ENCODE peak calls at places on chromosomes 4 and X, in six cellular contexts. One of them, this sample, is unnamed.

GRCh38 chrX:136209016-136209738 is 42.0 kb downstream of the MAP7D3 start:
- DNase-seq in aorta: peak; percentile 71
- DNase-seq in pancreas: no peak
- DNase-seq in cardiac muscle cell: peak; percentile 71
- DNase-seq in psoas muscle: peak; percentile 57
- DNase-seq in trophoblast cell: peak; percentile 65
- DNase-seq in this sample: no peak

GRCh38 chr4:55386840-55387239 is 8.9 kb upstream of the TMEM165 start:
- DNase-seq in aorta: no peak
- DNase-seq in trophoblast cell: peak; percentile 95
- DNase-seq in psoas muscle: no peak
- DNase-seq in pancreas: peak; percentile 84
- DNase-seq in cardiac muscle cell: no peak
- DNase-seq in this sample: no peak

GRCh38 chr4:156962551-156962974 is 9.0 kb downstream of the PDGFC start:
- DNase-seq in psoas muscle: no peak
- DNase-seq in pancreas: no peak
- DNase-seq in cardiac muscle cell: peak; percentile 54
- DNase-seq in trophoblast cell: no peak
- DNase-seq in aorta: no peak
- DNase-seq in this sample: no peak

GRCh38 chrX:68997461-68997860 is 167.8 kb downstream of the PJA1 start:
- DNase-seq in pancreas: no peak
- DNase-seq in trophoblast cell: no peak
- DNase-seq in psoas muscle: no peak
- DNase-seq in cardiac muscle cell: no peak
- DNase-seq in aorta: no peak
- DNase-seq in this sample: no peak

GRCh38 chr4:21830272-21830671 is 118.3 kb downstream of the KCNIP4 start:
- DNase-seq in psoas muscle: no peak
- DNase-seq in aorta: no peak
- DNase-seq in trophoblast cell: no peak
- DNase-seq in cardiac muscle cell: no peak
- DNase-seq in pancreas: no peak
- DNase-seq in this sample: no peak

GRCh38 chr4:7045961-7046921 is 3.1 kb downstream of the TADA2B start:
- DNase-seq in pancreas: no peak
- DNase-seq in aorta: peak; percentile 34
- DNase-seq in trophoblast cell: no peak
- DNase-seq in psoas muscle: peak; percentile 40
- DNase-seq in cardiac muscle cell: no peak
- DNase-seq in this sample: no peak

GRCh38 chr4:110589297-110589696 is 33.6 kb downstream of the PITX2 start:
- DNase-seq in aorta: no peak
- DNase-seq in cardiac muscle cell: peak; percentile 16
- DNase-seq in pancreas: no peak
- DNase-seq in psoas muscle: no peak
- DNase-seq in trophoblast cell: peak; percentile 3
- DNase-seq in this sample: no peak

GRCh38 chrX:109632906-109633504 is 8.0 kb upstream of the KCNE5 start:
- DNase-seq in trophoblast cell: peak; percentile 35
- DNase-seq in cardiac muscle cell: peak; percentile 51
- DNase-seq in pancreas: no peak
- DNase-seq in psoas muscle: no peak
- DNase-seq in aorta: no peak
- DNase-seq in this sample: no peak

GRCh38 chr4:184550476-184550875 is 76.1 kb upstream of the IRF2 start:
- DNase-seq in pancreas: no peak
- DNase-seq in trophoblast cell: no peak
- DNase-seq in cardiac muscle cell: peak; percentile 42
- DNase-seq in aorta: no peak
- DNase-seq in psoas muscle: no peak
- DNase-seq in this sample: no peak

GRCh38 chrX:121216979-121217378 is 169.6 kb downstream of the GLUD2 start:
- DNase-seq in pancreas: no peak
- DNase-seq in cardiac muscle cell: no peak
- DNase-seq in psoas muscle: no peak
- DNase-seq in aorta: no peak
- DNase-seq in trophoblast cell: no peak
- DNase-seq in this sample: no peak

GRCh38 chr4:53602390-53602789 is 11.1 kb upstream of the LNX1 start:
- DNase-seq in aorta: no peak
- DNase-seq in psoas muscle: no peak
- DNase-seq in trophoblast cell: no peak
- DNase-seq in pancreas: no peak
- DNase-seq in cardiac muscle cell: no peak
- DNase-seq in this sample: no peak

GRCh38 chrX:107826286-107827136 is 845 bp downstream of the MID2 start:
- DNase-seq in pancreas: peak; percentile 30
- DNase-seq in psoas muscle: peak; percentile 47
- DNase-seq in trophoblast cell: peak; percentile 6
- DNase-seq in aorta: peak; percentile 51
- DNase-seq in cardiac muscle cell: peak; percentile 66
- DNase-seq in this sample: peak; percentile 12

GRCh38 chr4:186700746-186701145 is 22.9 kb downstream of the FAT1 start:
- DNase-seq in cardiac muscle cell: peak; percentile 86
- DNase-seq in trophoblast cell: peak; percentile 14
- DNase-seq in psoas muscle: peak; percentile 70
- DNase-seq in pancreas: no peak
- DNase-seq in aorta: peak; percentile 74
- DNase-seq in this sample: no peak

GRCh38 chr4:82820689-82821088 is 22.1 kb upstream of the SCD5 start:
- DNase-seq in cardiac muscle cell: no peak
- DNase-seq in pancreas: no peak
- DNase-seq in psoas muscle: no peak
- DNase-seq in trophoblast cell: peak; percentile 59
- DNase-seq in aorta: no peak
- DNase-seq in this sample: no peak

GRCh38 chr4:142126890-142127497 is 490.6 kb downstream of the IL15 start:
- DNase-seq in pancreas: peak; percentile 39
- DNase-seq in psoas muscle: no peak
- DNase-seq in aorta: no peak
- DNase-seq in cardiac muscle cell: peak; percentile 85
- DNase-seq in trophoblast cell: peak; percentile 88
- DNase-seq in this sample: peak; percentile 21

GRCh38 chr4:111475001-111475400 is 670.3 kb upstream of the FAM241A start:
- DNase-seq in psoas muscle: no peak
- DNase-seq in aorta: no peak
- DNase-seq in pancreas: no peak
- DNase-seq in trophoblast cell: peak; percentile 67
- DNase-seq in cardiac muscle cell: peak; percentile 49
- DNase-seq in this sample: no peak

GRCh38 chr4:40325406-40326019 is 9.6 kb upstream of the CHRNA9 start:
- DNase-seq in psoas muscle: no peak
- DNase-seq in cardiac muscle cell: peak; percentile 80
- DNase-seq in trophoblast cell: peak; percentile 86
- DNase-seq in pancreas: peak; percentile 44
- DNase-seq in aorta: no peak
- DNase-seq in this sample: peak; percentile 41

GRCh38 chr4:177444911-177445736 is 2.9 kb upstream of the AGA start:
- DNase-seq in cardiac muscle cell: no peak
- DNase-seq in trophoblast cell: peak; percentile 88
- DNase-seq in pancreas: no peak
- DNase-seq in aorta: no peak
- DNase-seq in psoas muscle: no peak
- DNase-seq in this sample: no peak

GRCh38 chr4:86247906-86248305 is 111.9 kb downstream of the MAPK10 start:
- DNase-seq in trophoblast cell: no peak
- DNase-seq in aorta: no peak
- DNase-seq in cardiac muscle cell: no peak
- DNase-seq in psoas muscle: no peak
- DNase-seq in pancreas: no peak
- DNase-seq in this sample: no peak

GRCh38 chr4:18128241-18128640 is 106.7 kb upstream of the LCORL start:
- DNase-seq in trophoblast cell: no peak
- DNase-seq in psoas muscle: no peak
- DNase-seq in aorta: no peak
- DNase-seq in pancreas: no peak
- DNase-seq in cardiac muscle cell: no peak
- DNase-seq in this sample: no peak

GRCh38 chrX:148929686-148930085 is 429.3 kb downstream of the AFF2 start:
- DNase-seq in pancreas: no peak
- DNase-seq in aorta: no peak
- DNase-seq in cardiac muscle cell: no peak
- DNase-seq in psoas muscle: no peak
- DNase-seq in trophoblast cell: no peak
- DNase-seq in this sample: no peak

GRCh38 chrX:12378263-12378662 is 240.0 kb downstream of the FRMPD4 start:
- DNase-seq in pancreas: no peak
- DNase-seq in cardiac muscle cell: no peak
- DNase-seq in trophoblast cell: no peak
- DNase-seq in psoas muscle: no peak
- DNase-seq in aorta: no peak
- DNase-seq in this sample: no peak

GRCh38 chrX:130746709-130747347 is 156.2 kb downstream of the ENOX2 start:
- DNase-seq in pancreas: no peak
- DNase-seq in aorta: no peak
- DNase-seq in cardiac muscle cell: peak; percentile 26
- DNase-seq in trophoblast cell: no peak
- DNase-seq in psoas muscle: no peak
- DNase-seq in this sample: no peak

GRCh38 chr4:107896651-107897050 is 34.7 kb upstream of the CYP2U1 start:
- DNase-seq in cardiac muscle cell: no peak
- DNase-seq in aorta: no peak
- DNase-seq in trophoblast cell: no peak
- DNase-seq in pancreas: no peak
- DNase-seq in psoas muscle: no peak
- DNase-seq in this sample: no peak

GRCh38 chr4:107894138-107894603 is 37.2 kb upstream of the CYP2U1 start:
- DNase-seq in cardiac muscle cell: no peak
- DNase-seq in pancreas: no peak
- DNase-seq in trophoblast cell: no peak
- DNase-seq in psoas muscle: no peak
- DNase-seq in aorta: no peak
- DNase-seq in this sample: no peak

GRCh38 chr4:107893171-107894137 is 37.9 kb upstream of the CYP2U1 start:
- DNase-seq in psoas muscle: no peak
- DNase-seq in aorta: no peak
- DNase-seq in cardiac muscle cell: peak; percentile 63
- DNase-seq in trophoblast cell: no peak
- DNase-seq in pancreas: no peak
- DNase-seq in this sample: no peak

GRCh38 chr4:107897823-107898222 is 33.5 kb upstream of the CYP2U1 start:
- DNase-seq in trophoblast cell: no peak
- DNase-seq in pancreas: no peak
- DNase-seq in cardiac muscle cell: no peak
- DNase-seq in psoas muscle: no peak
- DNase-seq in aorta: no peak
- DNase-seq in this sample: no peak

DNA sequence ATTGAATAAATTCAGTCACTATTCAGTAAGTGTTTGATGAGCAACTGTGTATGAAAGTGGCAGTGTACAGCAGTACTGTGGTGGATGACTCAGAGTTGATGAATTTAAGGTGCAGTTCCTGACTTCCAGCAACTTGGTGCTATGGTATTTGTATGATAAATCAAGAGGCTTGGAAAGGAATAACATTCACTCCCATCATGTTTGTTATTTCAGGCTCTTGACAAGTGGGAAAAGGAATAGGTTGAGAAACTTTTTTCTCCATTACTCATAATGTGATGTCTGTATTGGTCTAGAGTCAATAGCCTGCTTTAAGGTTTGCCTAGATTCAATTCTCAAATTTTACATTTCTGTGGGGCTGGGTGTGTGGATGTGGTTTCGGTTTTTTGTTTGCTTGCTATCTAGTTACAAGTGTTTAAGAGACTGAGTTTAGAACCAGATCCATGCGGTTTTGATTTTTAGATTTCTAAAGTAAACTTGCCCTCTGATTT is 35.1 kb upstream of the CYP2U1 start:
- DNase-seq in trophoblast cell: peak; percentile 87
- DNase-seq in psoas muscle: no peak
- DNase-seq in aorta: no peak
- DNase-seq in pancreas: no peak
- DNase-seq in cardiac muscle cell: peak; percentile 90
- DNase-seq in this sample: no peak
- H3K4me1 ChIP-seq in trophoblast cell: no peaks in the 10 kb centered on the region
- H3K4me1 ChIP-seq in psoas muscle: peaks cover 6% of the 10 kb centered on the region
- H3K4me1 ChIP-seq in aorta: peaks cover 3% of the 10 kb centered on the region
- H3K4me1 ChIP-seq in pancreas: no peaks in the 10 kb centered on the region
- H3K4me1 ChIP-seq in cardiac muscle cell: no peaks in the 10 kb centered on the region
- H3K4me1 ChIP-seq in this sample: no peaks in the 10 kb centered on the region

GRCh38 chr4:2596153-2596552 is 59.7 kb downstream of the FAM193A start:
- DNase-seq in aorta: no peak
- DNase-seq in pancreas: no peak
- DNase-seq in psoas muscle: no peak
- DNase-seq in cardiac muscle cell: no peak
- DNase-seq in trophoblast cell: no peak
- DNase-seq in this sample: no peak
- H3K4me1 ChIP-seq in aorta: peaks cover 2% of the 10 kb centered on the region
- H3K4me1 ChIP-seq in pancreas: no peaks in the 10 kb centered on the region
- H3K4me1 ChIP-seq in psoas muscle: peaks cover 73% of the 10 kb centered on the region
- H3K4me1 ChIP-seq in cardiac muscle cell: peaks cover 37% of the 10 kb centered on the region
- H3K4me1 ChIP-seq in trophoblast cell: peaks cover 12% of the 10 kb centered on the region
- H3K4me1 ChIP-seq in this sample: peaks cover 3% of the 10 kb centered on the region

GRCh38 chr4:88280228-88280795 is 4.0 kb downstream of the PPM1K start:
- DNase-seq in trophoblast cell: no peak
- DNase-seq in aorta: no peak
- DNase-seq in pancreas: no peak
- DNase-seq in psoas muscle: no peak
- DNase-seq in cardiac muscle cell: no peak
- DNase-seq in this sample: no peak

GRCh38 chr4:88275516-88275915 is 8.8 kb downstream of the PPM1K start:
- DNase-seq in cardiac muscle cell: no peak
- DNase-seq in trophoblast cell: no peak
- DNase-seq in aorta: no peak
- DNase-seq in pancreas: no peak
- DNase-seq in psoas muscle: no peak
- DNase-seq in this sample: no peak

GRCh38 chr4:88276952-88277710 is 7.2 kb downstream of the PPM1K start:
- DNase-seq in cardiac muscle cell: no peak
- DNase-seq in psoas muscle: no peak
- DNase-seq in pancreas: no peak
- DNase-seq in trophoblast cell: peak; percentile 17
- DNase-seq in aorta: no peak
- DNase-seq in this sample: no peak

GRCh38 chr4:88275949-88276515 is 8.3 kb downstream of the PPM1K start:
- DNase-seq in pancreas: no peak
- DNase-seq in cardiac muscle cell: no peak
- DNase-seq in psoas muscle: no peak
- DNase-seq in aorta: no peak
- DNase-seq in trophoblast cell: peak; percentile 43
- DNase-seq in this sample: no peak

DNA sequence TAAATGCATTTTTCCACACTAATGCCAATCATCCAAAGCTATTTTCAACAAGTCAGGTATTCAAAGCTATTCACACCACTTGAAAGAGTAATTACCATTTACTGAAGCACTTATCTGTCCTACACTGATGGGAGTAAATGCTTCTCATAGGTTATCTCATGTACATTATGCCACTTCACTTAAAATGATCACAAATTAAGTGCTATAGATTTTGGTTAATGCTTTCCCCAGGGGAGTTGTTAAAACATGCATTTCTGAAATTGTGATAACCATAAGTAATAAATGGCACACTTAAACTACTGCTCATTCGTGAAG is 6.7 kb downstream of the PPM1K start:
- DNase-seq in pancreas: no peak
- DNase-seq in trophoblast cell: no peak
- DNase-seq in psoas muscle: no peak
- DNase-seq in aorta: no peak
- DNase-seq in cardiac muscle cell: no peak
- DNase-seq in this sample: no peak
- H3K4me1 ChIP-seq in pancreas: no peaks in the 10 kb centered on the region
- H3K4me1 ChIP-seq in trophoblast cell: no peaks in the 10 kb centered on the region
- H3K4me1 ChIP-seq in psoas muscle: peaks cover 43% of the 10 kb centered on the region
- H3K4me1 ChIP-seq in aorta: no peaks in the 10 kb centered on the region
- H3K4me1 ChIP-seq in cardiac muscle cell: peaks cover 8% of the 10 kb centered on the region
- H3K4me1 ChIP-seq in this sample: peaks cover 8% of the 10 kb centered on the region

GRCh38 chr4:24321151-24321550 is 263.2 kb downstream of the DHX15 start:
- DNase-seq in cardiac muscle cell: peak; percentile 3
- DNase-seq in aorta: no peak
- DNase-seq in psoas muscle: no peak
- DNase-seq in pancreas: no peak
- DNase-seq in trophoblast cell: no peak
- DNase-seq in this sample: no peak
- H3K4me1 ChIP-seq in cardiac muscle cell: peaks cover 10% of the 10 kb centered on the region
- H3K4me1 ChIP-seq in aorta: no peaks in the 10 kb centered on the region
- H3K4me1 ChIP-seq in psoas muscle: peaks cover 21% of the 10 kb centered on the region
- H3K4me1 ChIP-seq in pancreas: no peaks in the 10 kb centered on the region
- H3K4me1 ChIP-seq in trophoblast cell: no peaks in the 10 kb centered on the region
- H3K4me1 ChIP-seq in this sample: no peaks in the 10 kb centered on the region

This sample was measured in effector memory CD4-positive, alpha-beta T cell.